ENCODE peak calls at places on chromosomes 13 and 19, in eight cellular contexts. R is CD8-positive, alpha-beta T cell; L is ascending aorta; X is tibial nerve; P is fibroblast of pulmonary artery; K is adrenal gland; N is left ventricle myocardium inferior; T is pancreas. U is an unnamed sample.

GRCh38 chr13:106709509-106709908 is 141.6 kb upstream of the ARGLU1 start:
- DNase-seq in K (no peak), N (no peak), T (no peak), P (peak), X (peak), L (no peak), R (no peak), U (no peak)

GRCh38 chr13:48976677-48977625 is 1.2 kb downstream of the FNDC3A start:
- DNase-seq in P (peak), N (no peak), L (no peak), T (no peak), R (peak), K (no peak), X (peak), U (no peak)

GRCh38 chr13:39196957-39197644 is 158.8 kb downstream of the NHLRC3 start:
- DNase-seq in T (no peak), K (no peak), R (no peak), P (no peak), X (no peak), N (no peak), L (no peak), U (no peak)

GRCh38 chr19:44643605-44644390 is at the start of gene PVR:
- DNase-seq in X (no peak), K (peak), T (peak), R (no peak), L (peak), P (peak), N (peak), U (peak)

GRCh38 chr19:2199215-2199614 is 35.5 kb downstream of the DOT1L start:
- DNase-seq in L (no peak), R (no peak), T (no peak), P (no peak), K (no peak), X (no peak), N (no peak), U (no peak)

GRCh38 chr13:76512676-76513277 is 373.4 kb downstream of the KCTD12 start:
- DNase-seq in N (no peak), X (no peak), P (peak), L (no peak), R (no peak), T (no peak), K (no peak), U (no peak)

GRCh38 chr13:18959229-18959628 is 222.4 kb downstream of the TUBA3C start:
- DNase-seq in R (no peak), L (no peak), N (no peak), P (no peak), T (no peak), X (no peak), K (no peak), U (no peak)

GRCh38 chr13:24911135-24911524 is 147.2 kb downstream of the RNF17 start:
- DNase-seq in L (no peak), R (no peak), K (no peak), X (no peak), T (no peak), N (no peak), P (peak), U (no peak)

GRCh38 chr19:53908933-53909415 is at the start of gene CACNG7:
- DNase-seq in L (no peak), P (peak), K (no peak), X (no peak), T (no peak), N (no peak), R (no peak), U (no peak)

GRCh38 chr13:40094056-40094455 is 438.6 kb downstream of the COG6 start:
- DNase-seq in P (no peak), R (no peak), X (no peak), T (no peak), L (no peak), N (no peak), K (no peak), U (no peak)

GRCh38 chr13:34591801-34592454 is 350.1 kb upstream of the NBEA start:
- DNase-seq in L (no peak), N (peak), T (no peak), X (peak), R (no peak), P (no peak), K (no peak), U (no peak)

GRCh38 chr19:30669329-30670010 is 297.3 kb downstream of the ZNF536 start:
- DNase-seq in T (peak), X (peak), L (no peak), P (peak), N (peak), R (peak), K (peak), U (peak)

GRCh38 chr13:75876371-75877050 is 240.4 kb downstream of the LMO7 start:
- DNase-seq in K (peak), R (peak), N (peak), X (peak), T (no peak), P (peak), L (no peak), U (peak)

GRCh38 chr13:40379186-40379585 is 287.3 kb downstream of the FOXO1 start:
- DNase-seq in N (no peak), P (no peak), T (no peak), X (no peak), R (no peak), K (no peak), L (no peak), U (no peak)

GRCh38 chr19:947707-948533 is 22.1 kb downstream of the ARID3A start:
- DNase-seq in T (no peak), N (peak), K (peak), X (peak), L (peak), R (no peak), P (no peak), U (peak)

GRCh38 chr19:9881720-9882119 is 46.6 kb downstream of the PIN1 start:
- DNase-seq in T (no peak), P (no peak), X (no peak), K (no peak), L (no peak), N (no peak), R (no peak), U (no peak)

GRCh38 chr13:43749503-43749902 is 37.3 kb downstream of the ENOX1 start:
- DNase-seq in P (no peak), L (no peak), N (no peak), R (no peak), T (no peak), X (no peak), K (no peak), U (no peak)

GRCh38 chr19:12695997-12696365 is 450 bp downstream of the FBXW9 start:
- DNase-seq in N (no peak), T (no peak), P (no peak), R (no peak), K (no peak), L (no peak), X (no peak), U (no peak)

GRCh38 chr13:44930907-44931676 is 58.2 kb downstream of the NUFIP1 start:
- DNase-seq in R (no peak), P (peak), X (no peak), N (no peak), L (no peak), K (no peak), T (no peak), U (no peak)

GRCh38 chr19:43592800-43593350 is 3.1 kb downstream of the IRGQ start:
- DNase-seq in N (no peak), R (no peak), P (no peak), X (no peak), L (no peak), T (no peak), K (no peak), U (no peak)

GRCh38 chr13:21117104-21117809 is 55.9 kb upstream of the LATS2 start:
- DNase-seq in X (no peak), P (no peak), K (no peak), N (no peak), R (no peak), L (no peak), T (no peak), U (no peak)

GRCh38 chr13:29140277-29140676 is 320.1 kb downstream of the MTUS2 start:
- DNase-seq in P (peak), K (no peak), T (no peak), N (peak), R (no peak), X (no peak), L (peak), U (peak)

GRCh38 chr13:20125129-20125782 is 35.6 kb downstream of the GJA3 start:
- DNase-seq in K (peak), P (peak), R (no peak), T (no peak), X (no peak), L (no peak), N (no peak), U (no peak)

GRCh38 chr19:19550454-19550842 is 12.4 kb downstream of the CILP2 start:
- DNase-seq in P (peak), X (no peak), R (no peak), K (no peak), N (no peak), L (no peak), T (no peak), U (no peak)

GRCh38 chr13:96178759-96179158 is 88.9 kb downstream of the HS6ST3 start:
- DNase-seq in R (no peak), N (no peak), P (no peak), K (no peak), L (no peak), T (no peak), X (no peak), U (no peak)

GRCh38 chr13:113421673-113422270 is 31.5 kb downstream of the ADPRHL1 start:
- DNase-seq in N (no peak), X (peak), K (no peak), L (no peak), R (no peak), P (peak), T (no peak), U (no peak)

GRCh38 chr13:114107686-114108081 is 24.7 kb downstream of the RASA3 start:
- DNase-seq in R (peak), P (peak), K (peak), X (no peak), N (peak), L (no peak), T (peak), U (peak)

GRCh38 chr13:109790951-109791605 is 4.7 kb upstream of the IRS2 start:
- DNase-seq in N (no peak), K (peak), P (peak), T (no peak), L (no peak), R (peak), X (peak), U (no peak)

GRCh38 chr13:95924389-95924994 is 128.7 kb downstream of the UGGT2 start:
- DNase-seq in N (no peak), R (no peak), P (peak), X (no peak), T (no peak), K (peak), L (no peak), U (no peak)

GRCh38 chr13:66689037-66689619 is 541.0 kb downstream of the PCDH9 start:
- DNase-seq in R (no peak), T (no peak), K (no peak), N (no peak), P (peak), L (no peak), X (no peak), U (no peak)

GRCh38 chr19:16615788-16616187 is 12.2 kb downstream of the MED26 start:
- DNase-seq in T (no peak), R (no peak), K (no peak), L (no peak), X (no peak), N (no peak), P (no peak), U (no peak)

GRCh38 chr19:22503524-22503923 is 81.4 kb upstream of the ZNF98 start:
- DNase-seq in T (no peak), L (no peak), K (no peak), R (no peak), N (no peak), P (no peak), X (no peak), U (no peak)

GRCh38 chr13:40779049-40779448 is 8.1 kb upstream of the MRPS31 start:
- DNase-seq in K (no peak), P (no peak), R (no peak), X (no peak), T (no peak), N (no peak), L (no peak), U (no peak)

GRCh38 chr19:15869109-15869555 is 28.7 kb downstream of the CYP4F2 start:
- DNase-seq in K (peak), L (no peak), N (no peak), P (peak), R (no peak), T (no peak), X (peak), U (no peak)

GRCh38 chr13:45231722-45232121 is 30.9 kb upstream of the KCTD4 start:
- DNase-seq in N (no peak), K (no peak), L (no peak), X (no peak), T (no peak), P (peak), R (no peak), U (no peak)

GRCh38 chr13:101784313-101784712 is 331.8 kb downstream of the ITGBL1 start:
- DNase-seq in N (no peak), P (no peak), L (no peak), K (no peak), T (no peak), X (no peak), R (no peak), U (no peak)

GRCh38 chr13:101783554-101783953 is 331.1 kb downstream of the ITGBL1 start:
- DNase-seq in L (no peak), K (no peak), T (no peak), X (no peak), N (no peak), R (no peak), P (no peak), U (no peak)

GRCh38 chr13:101785858-101786257 is 333.4 kb downstream of the ITGBL1 start:
- DNase-seq in K (no peak), R (no peak), T (peak), N (peak), X (no peak), P (peak), L (no peak), U (peak)
- TF ChIP-seq CTCF in K (no peak), R (no peak), T (no peak), N (peak), X (no peak), P (no peak), L (no peak), U (peak)

GRCh38 chr13:52809310-52809769 is 39.1 kb downstream of the PCDH8 start:
- DNase-seq in X (peak), K (peak), T (no peak), R (no peak), N (peak), L (no peak), P (peak), U (peak)

GRCh38 chr13:52808842-52809219 is 39.6 kb downstream of the PCDH8 start:
- DNase-seq in L (no peak), P (no peak), K (no peak), N (no peak), T (no peak), R (no peak), X (no peak), U (no peak)

GRCh38 chr13:52804202-52804641 is 44.2 kb downstream of the PCDH8 start:
- DNase-seq in L (no peak), T (no peak), N (no peak), R (no peak), P (no peak), X (no peak), K (no peak), U (no peak)

GRCh38 chr13:52800856-52801255 is 47.6 kb downstream of the PCDH8 start:
- DNase-seq in T (no peak), N (no peak), L (no peak), R (no peak), X (no peak), P (no peak), K (no peak), U (no peak)

GRCh38 chr13:52806029-52806428 is 42.4 kb downstream of the PCDH8 start:
- DNase-seq in X (no peak), R (no peak), K (no peak), L (no peak), P (no peak), N (no peak), T (no peak), U (no peak)
- TF ChIP-seq CTCF in X (no peak), R (no peak), K (no peak), L (no peak), P (no peak), N (no peak), T (no peak), U (no peak)

GRCh38 chr19:6312018-6312417 is 21.4 kb downstream of the ACER1 start:
- DNase-seq in R (no peak), N (no peak), T (no peak), P (no peak), X (no peak), K (no peak), L (no peak), U (no peak)
- TF ChIP-seq CTCF in R (no peak), N (no peak), T (no peak), P (no peak), X (no peak), K (no peak), L (no peak), U (no peak)

DNA sequence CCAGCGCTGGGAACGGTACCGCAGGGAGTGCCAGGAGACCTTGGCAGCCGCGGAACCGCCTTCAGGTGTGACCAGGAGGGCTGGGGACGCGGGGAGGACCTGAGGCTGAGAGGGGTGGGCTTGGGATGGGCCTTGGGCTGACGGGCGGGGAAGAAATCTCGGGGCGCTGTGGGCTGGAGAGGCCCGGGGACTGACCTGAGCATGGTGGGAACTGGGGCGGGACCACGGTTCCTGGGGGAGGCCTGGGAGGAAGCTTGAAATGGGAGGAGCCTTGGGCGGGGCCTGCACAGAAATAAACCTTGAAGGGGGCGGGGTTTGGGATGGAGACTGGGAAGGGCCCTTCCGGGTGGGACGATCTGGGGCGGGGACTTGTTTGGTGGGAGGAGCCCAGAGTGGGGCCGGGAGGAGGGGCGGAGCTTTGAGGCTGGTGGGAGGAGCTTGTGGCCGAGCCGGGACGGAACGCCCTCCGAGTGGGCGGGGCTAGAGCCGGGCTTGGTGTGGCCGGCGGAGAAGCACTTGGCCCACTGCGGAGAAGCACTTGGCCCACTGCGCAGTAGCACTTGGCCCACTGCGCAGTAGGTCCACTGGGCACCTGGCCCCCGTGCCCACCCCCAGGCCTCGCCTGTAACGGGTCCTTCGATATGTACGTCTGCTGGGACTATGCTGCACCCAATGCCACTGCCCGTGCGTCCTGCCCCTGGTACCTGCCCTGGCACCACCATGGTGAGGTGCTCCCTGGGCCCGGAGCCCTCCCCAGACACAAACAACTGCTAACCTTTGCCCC is 2.8 kb downstream of the GIPR start:
- DNase-seq in K (peak), R (peak), L (no peak), X (no peak), N (peak), P (peak), T (peak), U (peak)
- TF ChIP-seq CTCF in K (no peak), R (no peak), L (no peak), X (no peak), N (no peak), P (no peak), T (no peak), U (no peak)

GRCh38 chr19:3539743-3540118 is 757 bp downstream of the TEKTIP1 start:
- DNase-seq in L (no peak), T (no peak), R (no peak), P (no peak), X (no peak), N (no peak), K (no peak), U (no peak)
- TF ChIP-seq CTCF in L (no peak), T (no peak), R (no peak), P (no peak), X (no peak), N (no peak), K (no peak), U (no peak)